ENCODE peak calls at places on chromosomes 3 and 15, in nine cellular contexts. One of them, this sample, is unnamed.

GRCh38 chr3:54146383-54147239 is 24.3 kb downstream of the CACNA2D3 start:
- DNase-seq in ELF-1: peak
- DNase-seq in HL-60: no peak
- DNase-seq in AG20443: peak
- DNase-seq in osteocyte: no peak
- DNase-seq in A172: peak
- DNase-seq in ACHN: peak
- DNase-seq in suprapubic skin: no peak
- DNase-seq in NCI-H460: peak
- DNase-seq in this sample: peak

GRCh38 chr15:57887825-57888224 is 177.7 kb downstream of the ALDH1A2 start:
- DNase-seq in ELF-1: no peak
- DNase-seq in HL-60: no peak
- DNase-seq in AG20443: no peak
- DNase-seq in osteocyte: no peak
- DNase-seq in A172: no peak
- DNase-seq in ACHN: no peak
- DNase-seq in suprapubic skin: no peak
- DNase-seq in NCI-H460: no peak
- DNase-seq in this sample: no peak

GRCh38 chr15:78129098-78130011 is 1.9 kb downstream of the CIB2 start:
- DNase-seq in ELF-1: no peak
- DNase-seq in HL-60: no peak
- DNase-seq in AG20443: peak
- DNase-seq in osteocyte: no peak
- DNase-seq in A172: no peak
- DNase-seq in ACHN: no peak
- DNase-seq in suprapubic skin: peak
- DNase-seq in NCI-H460: no peak
- DNase-seq in this sample: peak

GRCh38 chr15:45166792-45167630 is 20.8 kb downstream of the SHF start:
- DNase-seq in ELF-1: peak
- DNase-seq in HL-60: peak
- DNase-seq in AG20443: peak
- DNase-seq in osteocyte: peak
- DNase-seq in A172: peak
- DNase-seq in ACHN: peak
- DNase-seq in suprapubic skin: peak
- DNase-seq in NCI-H460: peak
- DNase-seq in this sample: peak

GRCh38 chr3:190155752-190156151 is 35.1 kb upstream of the P3H2 start:
- DNase-seq in ELF-1: no peak
- DNase-seq in HL-60: no peak
- DNase-seq in AG20443: no peak
- DNase-seq in osteocyte: no peak
- DNase-seq in A172: no peak
- DNase-seq in ACHN: no peak
- DNase-seq in suprapubic skin: no peak
- DNase-seq in NCI-H460: peak
- DNase-seq in this sample: no peak

GRCh38 chr15:81271761-81272644 is 51.9 kb downstream of the STARD5 start:
- DNase-seq in ELF-1: no peak
- DNase-seq in HL-60: no peak
- DNase-seq in AG20443: no peak
- DNase-seq in osteocyte: no peak
- DNase-seq in A172: no peak
- DNase-seq in ACHN: no peak
- DNase-seq in suprapubic skin: no peak
- DNase-seq in NCI-H460: no peak
- DNase-seq in this sample: no peak

GRCh38 chr3:42061711-42062408 is 29.3 kb upstream of the TRAK1 start:
- DNase-seq in ELF-1: peak
- DNase-seq in HL-60: no peak
- DNase-seq in AG20443: peak
- DNase-seq in osteocyte: peak
- DNase-seq in A172: peak
- DNase-seq in ACHN: peak
- DNase-seq in suprapubic skin: peak
- DNase-seq in NCI-H460: peak
- DNase-seq in this sample: peak

GRCh38 chr3:149020196-149020838 is 29.0 kb downstream of the GYG1 start:
- DNase-seq in ELF-1: no peak
- DNase-seq in HL-60: no peak
- DNase-seq in AG20443: no peak
- DNase-seq in osteocyte: no peak
- DNase-seq in A172: no peak
- DNase-seq in ACHN: no peak
- DNase-seq in suprapubic skin: no peak
- DNase-seq in NCI-H460: no peak
- DNase-seq in this sample: no peak

GRCh38 chr3:7720649-7721048 is 781.0 kb upstream of the LMCD1 start:
- DNase-seq in ELF-1: no peak
- DNase-seq in HL-60: no peak
- DNase-seq in AG20443: no peak
- DNase-seq in osteocyte: no peak
- DNase-seq in A172: no peak
- DNase-seq in ACHN: no peak
- DNase-seq in suprapubic skin: no peak
- DNase-seq in NCI-H460: no peak
- DNase-seq in this sample: no peak

GRCh38 chr3:122794779-122795673 is at the start of gene SLC49A4:
- DNase-seq in ELF-1: peak
- DNase-seq in HL-60: peak
- DNase-seq in AG20443: peak
- DNase-seq in osteocyte: peak
- DNase-seq in A172: peak
- DNase-seq in ACHN: peak
- DNase-seq in suprapubic skin: peak
- DNase-seq in NCI-H460: peak
- DNase-seq in this sample: peak

GRCh38 chr15:44763187-44763586 is 26.9 kb downstream of the TRIM69 start:
- DNase-seq in ELF-1: no peak
- DNase-seq in HL-60: no peak
- DNase-seq in AG20443: no peak
- DNase-seq in osteocyte: no peak
- DNase-seq in A172: no peak
- DNase-seq in ACHN: no peak
- DNase-seq in suprapubic skin: no peak
- DNase-seq in NCI-H460: no peak
- DNase-seq in this sample: no peak

GRCh38 chr3:129439381-129439816 is 349 bp downstream of the MBD4 start:
- DNase-seq in ELF-1: no peak
- DNase-seq in HL-60: peak
- DNase-seq in AG20443: peak
- DNase-seq in osteocyte: no peak
- DNase-seq in A172: no peak
- DNase-seq in ACHN: peak
- DNase-seq in suprapubic skin: peak
- DNase-seq in NCI-H460: no peak
- DNase-seq in this sample: peak

GRCh38 chr15:97959738-97960363 is 652 bp upstream of the ARRDC4 start:
- DNase-seq in ELF-1: no peak
- DNase-seq in HL-60: no peak
- DNase-seq in AG20443: no peak
- DNase-seq in osteocyte: no peak
- DNase-seq in A172: no peak
- DNase-seq in ACHN: no peak
- DNase-seq in suprapubic skin: no peak
- DNase-seq in NCI-H460: peak
- DNase-seq in this sample: no peak

GRCh38 chr15:27977656-27978055 is 121.5 kb downstream of the OCA2 start:
- DNase-seq in ELF-1: no peak
- DNase-seq in HL-60: no peak
- DNase-seq in AG20443: no peak
- DNase-seq in osteocyte: no peak
- DNase-seq in A172: no peak
- DNase-seq in ACHN: no peak
- DNase-seq in suprapubic skin: no peak
- DNase-seq in NCI-H460: no peak
- DNase-seq in this sample: no peak

This sample was measured in H7.